ENCODE peak calls at places on chromosomes 1 and 21, in nine cellular contexts. W is AG10803; Z is T-cell; U is effector CD4-positive, alpha-beta T cell; P is stimulated activated CD8-positive, alpha-beta memory T cell treated with anti-CD3 and anti-CD28 coated beads, Interleukin-4, amount 100 ng/mL, for 4 hours; Q is activated CD8-positive, alpha-beta memory T cell treated with anti-CD3 and anti-CD28 coated beads, Interleukin-2, amount 10 ng/mL, durations not matched to agents 7 days and 5 days; X is colonic mucosa; E is GM20000; S is heart right ventricle. Y is an unnamed sample.

GRCh38 chr1:178374016-178374415 is 122.7 kb downstream of the CLEC20A start:
- DNase-seq in Z (no peak), S (no peak), U (no peak), E (no peak), P (no peak), W (peak), Q (no peak), X (no peak), Y (no peak)

GRCh38 chr1:208668991-208669390 is 424.8 kb upstream of the PLXNA2 start:
- DNase-seq in S (no peak), P (no peak), Q (no peak), Z (no peak), W (no peak), X (no peak), E (no peak), U (no peak), Y (no peak)

GRCh38 chr21:46322351-46323226 is 1.1 kb downstream of the C21orf58 start:
- DNase-seq in X (peak), P (no peak), Z (no peak), E (peak), W (peak), Q (peak), S (no peak), U (no peak), Y (peak)

GRCh38 chr1:63868220-63868897 is 94.5 kb downstream of the ROR1 start:
- DNase-seq in E (no peak), Q (no peak), S (no peak), P (no peak), X (no peak), U (no peak), W (no peak), Z (no peak), Y (no peak)

GRCh38 chr1:91799159-91799558 is 86.8 kb downstream of the TGFBR3 start:
- DNase-seq in S (peak), U (no peak), W (no peak), E (no peak), P (no peak), Z (no peak), Q (no peak), X (no peak), Y (peak)

GRCh38 chr21:22573834-22574233 is 1575.6 kb downstream of the NCAM2 start:
- DNase-seq in Z (no peak), W (no peak), E (no peak), X (no peak), Q (no peak), U (no peak), P (no peak), S (no peak), Y (no peak)

GRCh38 chr1:9610548-9610947 is 21.8 kb downstream of the TMEM201 start:
- DNase-seq in Q (no peak), Z (no peak), E (no peak), U (no peak), P (no peak), X (no peak), W (no peak), S (no peak), Y (peak)

GRCh38 chr1:160127865-160128523 is 12.4 kb downstream of the ATP1A2 start:
- DNase-seq in Q (no peak), U (no peak), X (no peak), S (no peak), E (no peak), P (no peak), W (peak), Z (no peak), Y (no peak)

GRCh38 chr1:221740941-221741363 is 937 bp downstream of the DUSP10 start:
- DNase-seq in P (no peak), Z (no peak), X (no peak), Q (peak), U (peak), E (no peak), W (no peak), S (no peak), Y (no peak)

GRCh38 chr1:25616932-25617625 is 488 bp downstream of the MAN1C1 start:
- DNase-seq in U (peak), P (no peak), Z (no peak), X (no peak), W (no peak), S (no peak), E (peak), Q (peak), Y (peak)

Y was measured in right cardiac atrium.